ENCODE peak calls at places on chromosomes 6 and 20, in four cellular contexts. O, D, M and T are unnamed samples. For H3K4me1, the result is how much of the 10 kb centered on the place peaks cover.

GRCh38 chr6:161152904-161153662 is 120.8 kb downstream of the AGPAT4 start:
- DNase-seq in O (no peak), D (no peak), M (peak), T (no peak)

GRCh38 chr20:37758332-37758731 is 64.5 kb downstream of the CTNNBL1 start:
- DNase-seq in O (no peak), D (no peak), M (peak), T (peak)

GRCh38 chr6:20778460-20778859 is 244.2 kb downstream of the CDKAL1 start:
- DNase-seq in O (no peak), D (no peak), M (no peak), T (no peak)

GRCh38 chr20:33306807-33307206 is 23.8 kb downstream of the BPIFB1 start:
- DNase-seq in O (no peak), D (no peak), M (no peak), T (no peak)

GRCh38 chr6:6758915-6759654 is 170.6 kb downstream of the LY86 start:
- DNase-seq in O (no peak), D (peak), M (peak), T (no peak)

GRCh38 chr20:63217706-63218105 is 1.8 kb upstream of the YTHDF1 start:
- DNase-seq in O (no peak), D (no peak), M (no peak), T (no peak)

GRCh38 chr6:86193821-86194220 is 551.1 kb upstream of the SYNCRIP start:
- DNase-seq in O (no peak), D (no peak), M (no peak), T (no peak)

GRCh38 chr20:39136145-39136544 is 174.0 kb downstream of the DHX35 start:
- DNase-seq in O (no peak), D (no peak), M (no peak), T (no peak)

GRCh38 chr6:120671519-120671918 is 662.8 kb downstream of the TBC1D32 start:
- DNase-seq in O (no peak), D (no peak), M (no peak), T (no peak)

GRCh38 chr6:53464942-53465460 is 79.9 kb downstream of the GCLC start:
- DNase-seq in O (peak), D (peak), M (peak), T (no peak)

GRCh38 chr6:28856617-28857000 is 67.2 kb downstream of the TRIM27 start:
- DNase-seq in O (no peak), D (no peak), M (no peak), T (no peak)

GRCh38 chr20:57403216-57403615 is 12.0 kb downstream of the RBM38 start:
- DNase-seq in O (no peak), D (no peak), M (no peak), T (no peak)

DNA sequence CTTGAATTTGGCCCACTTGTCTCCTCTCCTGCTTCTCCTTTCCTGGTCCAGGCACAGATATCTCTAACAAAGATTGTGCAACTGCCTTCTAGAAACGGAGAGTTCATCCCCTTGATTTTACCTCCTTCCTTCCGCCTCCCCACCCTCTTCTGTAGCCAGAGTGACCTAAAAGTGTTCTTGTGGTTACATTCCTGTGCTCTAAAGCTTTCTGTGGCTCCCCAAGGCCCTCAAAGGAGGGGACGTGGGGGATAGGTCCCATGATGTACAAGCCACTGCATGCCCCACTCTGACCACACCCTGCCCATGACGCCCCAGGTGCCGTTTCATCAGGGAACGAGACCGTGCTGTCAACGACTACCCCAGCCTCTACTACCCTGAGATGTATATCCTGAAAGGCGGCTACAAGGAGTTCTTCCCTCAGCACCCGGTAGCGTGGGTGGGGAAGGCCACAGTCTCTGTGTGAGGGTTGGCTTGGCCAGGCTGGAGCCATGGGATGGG is 8.2 kb downstream of the CDC25B start:
- DNase-seq in O (no peak), D (no peak), M (peak), T (no peak)
- H3K4me1 ChIP-seq in O (under half), D (under half), M (under half), T (under half)

GRCh38 chr6:130218136-130218535 is 4.6 kb downstream of the SAMD3 start:
- DNase-seq in O (no peak), D (no peak), M (no peak), T (no peak)

GRCh38 chr6:130222775-130223174 is at the start of gene SAMD3:
- DNase-seq in O (no peak), D (no peak), M (no peak), T (peak)

DNA sequence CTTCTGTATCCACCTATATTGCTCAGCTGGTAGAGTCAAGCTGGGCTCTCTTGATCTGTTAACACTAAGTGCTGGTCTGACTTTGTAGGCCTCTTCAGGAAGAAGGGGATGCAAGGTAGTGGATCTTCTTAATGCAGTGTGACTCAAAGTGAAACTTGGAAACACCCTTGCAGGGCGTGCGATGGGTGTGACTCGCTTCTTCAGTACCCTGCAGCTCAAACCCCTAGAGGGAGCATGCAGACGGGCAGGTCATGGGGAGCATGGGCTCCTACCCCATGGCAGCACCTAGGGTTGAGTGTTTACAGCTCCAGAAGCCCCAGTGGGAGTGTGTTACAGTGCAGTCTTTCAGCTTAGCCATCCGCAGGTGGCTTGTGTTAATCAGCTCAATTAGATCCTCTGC is 757 bp upstream of the SAMD3 start:
- DNase-seq in O (no peak), D (no peak), M (no peak), T (peak)
- H3K4me3 ChIP-seq in O (no peak), D (no peak), M (no peak), T (no peak)

GRCh38 chr20:44720994-44721784 is 6.0 kb downstream of the CCN5 start:
- DNase-seq in O (peak), D (peak), M (peak), T (no peak)
- H3K27ac ChIP-seq in O (peak), D (peak), M (peak), T (no peak)

DNA sequence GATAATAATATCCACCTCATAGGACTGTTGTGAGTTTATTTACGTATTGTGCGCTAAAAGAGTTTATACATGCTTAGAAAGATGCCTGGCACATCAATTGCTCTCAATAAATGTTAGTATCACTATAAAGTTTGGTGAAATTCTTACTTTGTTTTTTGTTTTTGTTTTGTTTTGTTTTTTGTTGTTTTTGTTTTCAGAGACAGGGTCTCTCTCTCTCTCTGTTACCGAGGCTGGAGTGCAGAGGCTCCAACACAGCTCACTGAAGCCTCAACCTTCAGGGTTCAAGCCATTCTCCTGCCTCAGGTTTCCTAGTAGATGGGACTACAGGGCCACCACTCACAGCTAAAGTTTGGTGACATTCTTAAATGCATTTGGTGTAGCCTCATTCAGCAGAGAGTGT is 32.2 kb upstream of the BTN3A2 start:
- DNase-seq in O (no peak), D (no peak), M (no peak), T (no peak)
- H3K4me1 ChIP-seq in O (under half), D (under half), M (under half), T (under half)

DNA sequence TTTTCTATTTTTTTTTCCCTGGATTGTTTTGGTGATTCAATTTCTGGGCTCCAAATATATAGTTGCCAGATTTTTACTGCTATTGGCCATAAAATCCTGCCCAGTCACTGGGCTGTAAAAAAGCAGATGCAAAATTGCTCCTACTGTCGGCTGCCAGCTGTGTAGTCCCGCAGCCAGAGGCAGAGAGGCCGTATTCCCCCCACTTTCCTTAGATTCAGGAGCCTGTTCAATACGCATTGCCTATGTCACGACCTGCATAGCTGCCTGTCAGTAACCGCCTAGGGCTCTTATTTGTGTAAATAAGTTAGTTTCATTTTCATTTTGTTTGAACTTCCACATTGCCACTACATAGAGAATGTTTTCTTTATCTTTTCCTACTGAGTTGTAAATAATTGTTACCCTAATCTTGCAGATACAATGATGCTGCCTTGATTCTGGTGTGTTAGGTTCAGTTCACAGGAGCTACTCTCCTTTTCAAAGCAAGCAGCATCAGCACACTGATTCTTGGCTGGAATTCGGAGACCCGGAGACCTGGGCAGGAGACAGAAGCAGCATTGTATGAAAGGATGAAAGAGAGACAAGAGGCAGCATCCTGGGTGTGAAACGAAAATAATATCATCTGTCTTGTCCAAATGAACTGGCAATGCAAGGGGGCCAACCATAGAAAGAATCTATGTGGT is 46.0 kb upstream of the UST start:
- DNase-seq in O (no peak), D (peak), M (peak), T (peak)
- H3K4me3 ChIP-seq in O (peak), D (no peak), M (peak), T (no peak)